ENCODE peak calls at places on chromosomes 7 and 10, in seven cellular contexts. One of them, this sample, is unnamed.

GRCh38 chr7:6419310-6419773 is 28.4 kb downstream of the DAGLB start:
- DNase-seq in memory B cell: no peak
- DNase-seq in RPMI7951: no peak
- DNase-seq in T-helper 1 cell: no peak
- DNase-seq in GM12891: no peak
- DNase-seq in posterior vena cava: no peak
- DNase-seq in HT-29: no peak
- DNase-seq in this sample: no peak

GRCh38 chr7:88328787-88329186 is 22.1 kb upstream of the STEAP4 start:
- DNase-seq in memory B cell: no peak
- DNase-seq in RPMI7951: no peak
- DNase-seq in T-helper 1 cell: no peak
- DNase-seq in GM12891: no peak
- DNase-seq in posterior vena cava: no peak
- DNase-seq in HT-29: no peak
- DNase-seq in this sample: no peak

GRCh38 chr7:110839866-110840265 is 251.1 kb upstream of the LRRN3 start:
- DNase-seq in memory B cell: no peak
- DNase-seq in RPMI7951: no peak
- DNase-seq in T-helper 1 cell: no peak
- DNase-seq in GM12891: no peak
- DNase-seq in posterior vena cava: no peak
- DNase-seq in HT-29: peak
- DNase-seq in this sample: peak

GRCh38 chr10:26516540-26517101 is 78.5 kb downstream of the APBB1IP start:
- DNase-seq in memory B cell: no peak
- DNase-seq in RPMI7951: peak
- DNase-seq in T-helper 1 cell: no peak
- DNase-seq in GM12891: no peak
- DNase-seq in posterior vena cava: no peak
- DNase-seq in HT-29: no peak
- DNase-seq in this sample: no peak

GRCh38 chr7:134302120-134302519 is 14.6 kb downstream of the SLC35B4 start:
- DNase-seq in memory B cell: no peak
- DNase-seq in RPMI7951: no peak
- DNase-seq in T-helper 1 cell: no peak
- DNase-seq in GM12891: no peak
- DNase-seq in posterior vena cava: no peak
- DNase-seq in HT-29: no peak
- DNase-seq in this sample: peak

GRCh38 chr7:153910604-153911003 is 141.6 kb upstream of the DPP6 start:
- DNase-seq in memory B cell: no peak
- DNase-seq in RPMI7951: no peak
- DNase-seq in T-helper 1 cell: no peak
- DNase-seq in GM12891: no peak
- DNase-seq in posterior vena cava: no peak
- DNase-seq in HT-29: no peak
- DNase-seq in this sample: no peak

GRCh38 chr7:16841681-16842080 is 36.9 kb upstream of the AGR2 start:
- DNase-seq in memory B cell: no peak
- DNase-seq in RPMI7951: no peak
- DNase-seq in T-helper 1 cell: no peak
- DNase-seq in GM12891: no peak
- DNase-seq in posterior vena cava: no peak
- DNase-seq in HT-29: no peak
- DNase-seq in this sample: peak

GRCh38 chr10:77921395-77921794 is 5.2 kb downstream of the DLG5 start:
- DNase-seq in memory B cell: no peak
- DNase-seq in RPMI7951: no peak
- DNase-seq in T-helper 1 cell: no peak
- DNase-seq in GM12891: no peak
- DNase-seq in posterior vena cava: no peak
- DNase-seq in HT-29: no peak
- DNase-seq in this sample: no peak

GRCh38 chr7:157829491-157829890 is 492.7 kb downstream of the DNAJB6 start:
- DNase-seq in memory B cell: no peak
- DNase-seq in RPMI7951: no peak
- DNase-seq in T-helper 1 cell: no peak
- DNase-seq in GM12891: no peak
- DNase-seq in posterior vena cava: peak
- DNase-seq in HT-29: no peak
- DNase-seq in this sample: no peak

GRCh38 chr7:51316666-51317581 is at the start of gene COBL:
- DNase-seq in memory B cell: no peak
- DNase-seq in RPMI7951: no peak
- DNase-seq in T-helper 1 cell: no peak
- DNase-seq in GM12891: no peak
- DNase-seq in posterior vena cava: no peak
- DNase-seq in HT-29: peak
- DNase-seq in this sample: no peak

GRCh38 chr7:37376386-37376785 is 72.3 kb downstream of the ELMO1 start:
- DNase-seq in memory B cell: no peak
- DNase-seq in RPMI7951: peak
- DNase-seq in T-helper 1 cell: no peak
- DNase-seq in GM12891: no peak
- DNase-seq in posterior vena cava: no peak
- DNase-seq in HT-29: no peak
- DNase-seq in this sample: no peak

GRCh38 chr7:113775401-113775800 is 143.4 kb downstream of the PPP1R3A start:
- DNase-seq in memory B cell: no peak
- DNase-seq in RPMI7951: no peak
- DNase-seq in T-helper 1 cell: no peak
- DNase-seq in GM12891: no peak
- DNase-seq in posterior vena cava: no peak
- DNase-seq in HT-29: no peak
- DNase-seq in this sample: no peak

GRCh38 chr7:40765633-40766032 is 630.8 kb downstream of the SUGCT start:
- DNase-seq in memory B cell: no peak
- DNase-seq in RPMI7951: no peak
- DNase-seq in T-helper 1 cell: no peak
- DNase-seq in GM12891: no peak
- DNase-seq in posterior vena cava: no peak
- DNase-seq in HT-29: no peak
- DNase-seq in this sample: no peak

GRCh38 chr7:151035024-151035717 is 6.9 kb downstream of the ABCB8 start:
- DNase-seq in memory B cell: no peak
- DNase-seq in RPMI7951: no peak
- DNase-seq in T-helper 1 cell: no peak
- DNase-seq in GM12891: no peak
- DNase-seq in posterior vena cava: no peak
- DNase-seq in HT-29: no peak
- DNase-seq in this sample: no peak

GRCh38 chr7:17444673-17445072 is 146.2 kb downstream of the AHR start:
- DNase-seq in memory B cell: no peak
- DNase-seq in RPMI7951: peak
- DNase-seq in T-helper 1 cell: no peak
- DNase-seq in GM12891: no peak
- DNase-seq in posterior vena cava: no peak
- DNase-seq in HT-29: peak
- DNase-seq in this sample: peak

GRCh38 chr10:70918851-70919530 is 30.6 kb upstream of the PCBD1 start:
- DNase-seq in memory B cell: no peak
- DNase-seq in RPMI7951: no peak
- DNase-seq in T-helper 1 cell: no peak
- DNase-seq in GM12891: no peak
- DNase-seq in posterior vena cava: no peak
- DNase-seq in HT-29: no peak
- DNase-seq in this sample: peak

GRCh38 chr7:101739757-101740398 is 77.5 kb upstream of the CUX1 start:
- DNase-seq in memory B cell: no peak
- DNase-seq in RPMI7951: no peak
- DNase-seq in T-helper 1 cell: no peak
- DNase-seq in GM12891: no peak
- DNase-seq in posterior vena cava: no peak
- DNase-seq in HT-29: peak
- DNase-seq in this sample: no peak

GRCh38 chr10:86377797-86378146 is 11.2 kb upstream of the GRID1 start:
- DNase-seq in memory B cell: no peak
- DNase-seq in RPMI7951: no peak
- DNase-seq in T-helper 1 cell: no peak
- DNase-seq in GM12891: no peak
- DNase-seq in posterior vena cava: no peak
- DNase-seq in HT-29: no peak
- DNase-seq in this sample: no peak

GRCh38 chr10:75547391-75548298 is 116.2 kb downstream of the LRMDA start:
- DNase-seq in memory B cell: no peak
- DNase-seq in RPMI7951: peak
- DNase-seq in T-helper 1 cell: no peak
- DNase-seq in GM12891: no peak
- DNase-seq in posterior vena cava: no peak
- DNase-seq in HT-29: no peak
- DNase-seq in this sample: peak

GRCh38 chr10:96512997-96513685 is 585 bp downstream of the TLL2 start:
- DNase-seq in memory B cell: no peak
- DNase-seq in RPMI7951: peak
- DNase-seq in T-helper 1 cell: peak
- DNase-seq in GM12891: no peak
- DNase-seq in posterior vena cava: no peak
- DNase-seq in HT-29: no peak
- DNase-seq in this sample: peak

GRCh38 chr7:111877931-111878330 is 315.6 kb upstream of the IMMP2L start:
- DNase-seq in memory B cell: no peak
- DNase-seq in RPMI7951: no peak
- DNase-seq in T-helper 1 cell: no peak
- DNase-seq in GM12891: no peak
- DNase-seq in posterior vena cava: no peak
- DNase-seq in HT-29: no peak
- DNase-seq in this sample: no peak

GRCh38 chr10:116101616-116102015 is 171.4 kb downstream of the GFRA1 start:
- DNase-seq in memory B cell: no peak
- DNase-seq in RPMI7951: no peak
- DNase-seq in T-helper 1 cell: no peak
- DNase-seq in GM12891: no peak
- DNase-seq in posterior vena cava: no peak
- DNase-seq in HT-29: no peak
- DNase-seq in this sample: no peak

GRCh38 chr10:28302012-28302667 is 724 bp downstream of the MPP7 start:
- DNase-seq in memory B cell: no peak
- DNase-seq in RPMI7951: no peak
- DNase-seq in T-helper 1 cell: no peak
- DNase-seq in GM12891: no peak
- DNase-seq in posterior vena cava: no peak
- DNase-seq in HT-29: peak
- DNase-seq in this sample: peak

GRCh38 chr10:76139431-76139830 is 708.0 kb downstream of the LRMDA start:
- DNase-seq in memory B cell: no peak
- DNase-seq in RPMI7951: no peak
- DNase-seq in T-helper 1 cell: no peak
- DNase-seq in GM12891: no peak
- DNase-seq in posterior vena cava: no peak
- DNase-seq in HT-29: no peak
- DNase-seq in this sample: no peak

GRCh38 chr7:101529560-101529959 is 99.5 kb downstream of the MYL10 start:
- DNase-seq in memory B cell: no peak
- DNase-seq in RPMI7951: no peak
- DNase-seq in T-helper 1 cell: no peak
- DNase-seq in GM12891: no peak
- DNase-seq in posterior vena cava: no peak
- DNase-seq in HT-29: no peak
- DNase-seq in this sample: no peak

GRCh38 chr10:29588640-29589421 is 45.9 kb downstream of the SVIL start:
- DNase-seq in memory B cell: no peak
- DNase-seq in RPMI7951: peak
- DNase-seq in T-helper 1 cell: no peak
- DNase-seq in GM12891: no peak
- DNase-seq in posterior vena cava: no peak
- DNase-seq in HT-29: no peak
- DNase-seq in this sample: peak

GRCh38 chr10:14487511-14487909 is 156.8 kb upstream of the FRMD4A start:
- DNase-seq in memory B cell: no peak
- DNase-seq in RPMI7951: peak
- DNase-seq in T-helper 1 cell: no peak
- DNase-seq in GM12891: no peak
- DNase-seq in posterior vena cava: no peak
- DNase-seq in HT-29: no peak
- DNase-seq in this sample: peak

GRCh38 chr7:117203205-117203604 is 119.7 kb downstream of the WNT2 start:
- DNase-seq in memory B cell: no peak
- DNase-seq in RPMI7951: no peak
- DNase-seq in T-helper 1 cell: no peak
- DNase-seq in GM12891: no peak
- DNase-seq in posterior vena cava: no peak
- DNase-seq in HT-29: no peak
- DNase-seq in this sample: no peak

GRCh38 chr7:133771778-133772421 is 355.2 kb upstream of the LRGUK start:
- DNase-seq in memory B cell: no peak
- DNase-seq in RPMI7951: no peak
- DNase-seq in T-helper 1 cell: no peak
- DNase-seq in GM12891: no peak
- DNase-seq in posterior vena cava: no peak
- DNase-seq in HT-29: no peak
- DNase-seq in this sample: no peak

GRCh38 chr10:44650576-44651394 is 260.4 kb upstream of the TMEM72 start:
- DNase-seq in memory B cell: no peak
- DNase-seq in RPMI7951: peak
- DNase-seq in T-helper 1 cell: no peak
- DNase-seq in GM12891: no peak
- DNase-seq in posterior vena cava: no peak
- DNase-seq in HT-29: no peak
- DNase-seq in this sample: no peak

GRCh38 chr7:92295391-92295790 is 49.6 kb downstream of the ANKIB1 start:
- DNase-seq in memory B cell: no peak
- DNase-seq in RPMI7951: no peak
- DNase-seq in T-helper 1 cell: no peak
- DNase-seq in GM12891: no peak
- DNase-seq in posterior vena cava: no peak
- DNase-seq in HT-29: no peak
- DNase-seq in this sample: peak